ENCODE peak calls at places on chromosomes 3 and 15, in seven cellular contexts. B, Q, S, K, I, J and X are unnamed samples. For H3K4me1, the result is how much of the 10 kb centered on the place peaks cover.

GRCh38 chr15:48402778-48403177 is 71.5 kb downstream of the DUT start:
- DNase-seq in B (no peak), Q (no peak), S (no peak), K (no peak), I (no peak), J (no peak), X (no peak)

GRCh38 chr3:48847053-48847585 is 555 bp downstream of the PRKAR2A start:
- DNase-seq in B (peak), Q (peak), S (peak), K (peak), I (peak), J (peak), X (peak)

GRCh38 chr3:188207941-188208750 is 54.2 kb downstream of the LPP start:
- DNase-seq in B (no peak), Q (no peak), S (no peak), K (no peak), I (no peak), J (no peak), X (no peak)

GRCh38 chr3:118801899-118802298 is 232.7 kb downstream of the IGSF11 start:
- DNase-seq in B (no peak), Q (peak), S (no peak), K (peak), I (peak), J (no peak), X (peak)

GRCh38 chr15:43406192-43406591 is 35.3 kb downstream of the TUBGCP4 start:
- DNase-seq in B (no peak), Q (no peak), S (no peak), K (no peak), I (no peak), J (no peak), X (no peak)

GRCh38 chr3:4687167-4687566 is 194.0 kb downstream of the ITPR1 start:
- DNase-seq in B (no peak), Q (no peak), S (no peak), K (no peak), I (peak), J (no peak), X (no peak)

GRCh38 chr3:13021141-13021933 is 51.9 kb downstream of the IQSEC1 start:
- DNase-seq in B (peak), Q (peak), S (peak), K (no peak), I (peak), J (no peak), X (no peak)

GRCh38 chr3:143581972-143582722 is 266.1 kb downstream of the SLC9A9 start:
- DNase-seq in B (no peak), Q (no peak), S (no peak), K (no peak), I (no peak), J (no peak), X (no peak)

GRCh38 chr3:158105124-158105709 is 1.0 kb downstream of the SHOX2 start:
- DNase-seq in B (no peak), Q (no peak), S (peak), K (no peak), I (peak), J (no peak), X (no peak)

GRCh38 chr3:104133630-104134029 is 1233.1 kb upstream of the ALCAM start:
- DNase-seq in B (no peak), Q (no peak), S (no peak), K (no peak), I (no peak), J (no peak), X (no peak)

GRCh38 chr15:87619161-87619960 is 637.2 kb downstream of the NTRK3 start:
- DNase-seq in B (no peak), Q (no peak), S (no peak), K (no peak), I (no peak), J (no peak), X (no peak)

DNA sequence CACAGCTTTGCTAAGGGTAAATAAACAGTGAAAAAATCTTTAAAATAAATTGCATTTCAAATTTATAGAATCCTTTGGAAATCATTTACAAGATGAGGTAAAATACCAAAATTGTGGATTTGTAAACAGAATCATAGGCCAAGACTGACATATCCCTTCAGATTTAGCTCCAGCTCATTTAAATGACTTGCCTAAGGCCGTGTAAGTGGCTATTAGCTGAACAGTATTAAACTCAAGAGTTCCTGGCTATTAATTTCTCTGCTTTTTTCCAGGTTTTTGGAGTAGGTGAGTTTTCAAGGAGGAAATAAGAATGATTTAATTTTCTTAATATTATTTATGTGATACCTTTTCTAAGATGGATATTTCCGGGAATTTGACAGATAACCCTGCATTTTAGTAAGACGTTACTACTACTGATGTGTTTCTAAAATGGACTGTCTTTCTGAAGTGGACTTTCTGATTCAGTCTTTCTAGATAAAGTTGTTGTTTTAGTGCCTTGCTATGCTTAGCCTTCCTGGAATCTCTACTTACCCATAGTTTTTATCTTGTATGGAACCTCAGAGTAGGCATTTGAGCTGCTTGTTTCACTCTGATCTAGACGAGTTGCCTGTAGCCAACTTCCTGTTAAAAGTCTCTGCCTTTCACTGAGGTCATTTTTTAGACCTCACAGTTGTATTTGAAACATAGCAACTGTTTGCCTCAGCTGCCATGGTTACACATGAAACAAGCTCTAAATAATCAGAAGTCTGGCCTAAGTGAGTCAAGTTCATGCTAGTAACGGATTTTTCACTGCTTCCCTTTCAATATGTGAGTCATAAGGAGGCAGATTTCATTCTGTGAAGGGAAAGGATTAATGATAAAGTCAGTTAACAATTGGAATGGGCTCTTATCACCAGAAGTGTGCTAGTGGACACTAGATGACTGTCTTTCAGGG is 127.0 kb downstream of the KLHL25 start:
- DNase-seq in B (no peak), Q (no peak), S (no peak), K (peak), I (peak), J (peak), X (no peak)
- TF ChIP-seq POLR2A in B (no peak), Q (no peak), S (no peak), K (no peak), I (peak), J (no peak), X (no peak)

GRCh38 chr3:9104121-9104520 is 140.8 kb upstream of the RAD18 start:
- DNase-seq in B (no peak), Q (no peak), S (no peak), K (no peak), I (no peak), J (no peak), X (no peak)
- H3K4me1 ChIP-seq in B (under half), Q (under half), S (under half), K (under half), I (under half), J (under half), X (under half)

GRCh38 chr3:63343674-63344073 is 65.6 kb downstream of the SYNPR start:
- DNase-seq in B (peak), Q (peak), S (peak), K (peak), I (peak), J (peak), X (no peak)
- H3K4me3 ChIP-seq in B (no peak), Q (no peak), S (no peak), K (no peak), I (no peak), J (no peak), X (no peak)

GRCh38 chr3:10303785-10304184 is 11.0 kb upstream of the GHRL start:
- DNase-seq in B (no peak), Q (no peak), S (no peak), K (no peak), I (no peak), J (no peak), X (no peak)

GRCh38 chr3:10303105-10303504 is 10.4 kb upstream of the GHRL start:
- DNase-seq in B (no peak), Q (no peak), S (no peak), K (no peak), I (no peak), J (no peak), X (no peak)

GRCh38 chr3:10305331-10305902 is 12.7 kb upstream of the GHRL start:
- DNase-seq in B (no peak), Q (no peak), S (no peak), K (no peak), I (no peak), J (no peak), X (no peak)

GRCh38 chr3:10306156-10306555 is 13.4 kb upstream of the GHRL start:
- DNase-seq in B (no peak), Q (no peak), S (no peak), K (no peak), I (no peak), J (no peak), X (no peak)

GRCh38 chr3:10304905-10305304 is 12.2 kb upstream of the GHRL start:
- DNase-seq in B (no peak), Q (no peak), S (no peak), K (no peak), I (no peak), J (no peak), X (no peak)
- TF ChIP-seq POLR2A in B (no peak), Q (no peak), S (no peak), K (no peak), I (no peak), J (no peak), X (no peak)

GRCh38 chr15:63369296-63369695 is 12.3 kb downstream of the CA12 start:
- DNase-seq in B (peak), Q (no peak), S (no peak), K (no peak), I (no peak), J (no peak), X (no peak)
- H3K4me1 ChIP-seq in B (under half), Q (under half), S (under half), K (under half), I (half or more), J (under half), X (under half)

DNA sequence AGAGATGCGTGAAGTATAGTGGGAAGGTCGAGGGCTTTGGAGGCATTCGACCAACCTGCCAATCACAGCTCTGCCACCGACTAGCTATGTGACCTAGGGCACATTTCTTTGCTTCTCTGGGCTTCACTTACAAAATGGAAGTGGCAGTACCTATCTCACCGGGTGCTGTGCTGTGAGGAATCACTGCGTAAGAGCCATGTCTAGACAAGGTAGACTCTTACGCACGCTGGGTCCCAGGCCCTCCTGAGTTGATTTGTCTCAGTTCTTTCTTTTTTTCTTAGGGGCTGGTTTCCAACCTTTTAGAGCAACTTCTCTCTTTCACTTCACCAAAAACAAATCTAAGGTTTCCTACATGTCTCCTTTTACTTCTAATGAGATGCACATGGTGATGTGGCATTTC is 18.8 kb downstream of the CA12 start:
- DNase-seq in B (no peak), Q (no peak), S (no peak), K (no peak), I (no peak), J (no peak), X (no peak)
- H3K4me3 ChIP-seq in B (no peak), Q (no peak), S (no peak), K (no peak), I (no peak), J (no peak), X (no peak)

GRCh38 chr3:62318752-62319569 is 54.4 kb downstream of the FEZF2 start:
- DNase-seq in B (peak), Q (peak), S (peak), K (peak), I (peak), J (peak), X (peak)
- TF ChIP-seq POLR2A in B (no peak), Q (no peak), S (no peak), K (no peak), I (peak), J (no peak), X (no peak)

GRCh38 chr15:75736256-75736655 is 23.6 kb upstream of the CSPG4 start:
- DNase-seq in B (peak), Q (no peak), S (no peak), K (no peak), I (no peak), J (no peak), X (no peak)

GRCh38 chr15:75733761-75734651 is 21.4 kb upstream of the CSPG4 start:
- DNase-seq in B (no peak), Q (no peak), S (no peak), K (no peak), I (no peak), J (no peak), X (no peak)

GRCh38 chr15:75731248-75732100 is 18.8 kb upstream of the CSPG4 start:
- DNase-seq in B (peak), Q (no peak), S (peak), K (peak), I (no peak), J (no peak), X (no peak)

GRCh38 chr15:75732206-75732808 is 19.7 kb upstream of the CSPG4 start:
- DNase-seq in B (peak), Q (no peak), S (no peak), K (no peak), I (no peak), J (no peak), X (no peak)

GRCh38 chr15:75732809-75733451 is 20.3 kb upstream of the CSPG4 start:
- DNase-seq in B (peak), Q (peak), S (peak), K (peak), I (peak), J (peak), X (no peak)
- H3K4me1 ChIP-seq in B (under half), Q (under half), S (under half), K (under half), I (under half), J (under half), X (under half)

GRCh38 chr3:40701016-40701588 is 176.3 kb downstream of the ZNF621 start:
- DNase-seq in B (no peak), Q (no peak), S (no peak), K (peak), I (no peak), J (no peak), X (peak)
- H3K4me3 ChIP-seq in B (no peak), Q (no peak), S (no peak), K (no peak), I (no peak), J (no peak), X (no peak)

GRCh38 chr3:156687023-156687422 is 12.6 kb downstream of the TIPARP start:
- DNase-seq in B (no peak), Q (no peak), S (no peak), K (no peak), I (no peak), J (no peak), X (no peak)

GRCh38 chr3:156685198-156685597 is 10.8 kb downstream of the TIPARP start:
- DNase-seq in B (no peak), Q (no peak), S (no peak), K (no peak), I (no peak), J (no peak), X (no peak)

GRCh38 chr3:156688849-156689452 is 14.6 kb downstream of the TIPARP start:
- DNase-seq in B (no peak), Q (no peak), S (no peak), K (no peak), I (no peak), J (no peak), X (no peak)

GRCh38 chr3:156682963-156683362 is 8.6 kb downstream of the TIPARP start:
- DNase-seq in B (no peak), Q (no peak), S (no peak), K (no peak), I (no peak), J (no peak), X (no peak)

GRCh38 chr3:156685752-156686151 is 11.4 kb downstream of the TIPARP start:
- DNase-seq in B (no peak), Q (no peak), S (no peak), K (no peak), I (no peak), J (no peak), X (no peak)
- TF ChIP-seq POLR2A in B (no peak), Q (no peak), S (no peak), K (no peak), I (no peak), J (no peak), X (no peak)